ENCODE peak calls at places on chromosomes 4 and X, in six cellular contexts. M, K, Q, E, O and W are unnamed samples.

GRCh38 chr4:16253127-16253960 is 27.1 kb upstream of the TAPT1 start:
- DNase-seq in O (no peak), E (peak), M (no peak), K (no peak), Q (no peak), W (no peak)

GRCh38 chrX:51461053-51462050 is 35.0 kb downstream of the NUDT11 start:
- DNase-seq in K (peak), E (peak), Q (peak), M (no peak), O (no peak), W (peak)

GRCh38 chr4:164648151-164648848 is 105.6 kb upstream of the SMIM31 start:
- DNase-seq in M (no peak), E (no peak), K (no peak), O (no peak), Q (no peak), W (no peak)

GRCh38 chr4:4350909-4351308 is 36.0 kb upstream of the NSG1 start:
- DNase-seq in M (no peak), Q (no peak), K (no peak), E (no peak), O (no peak), W (no peak)

GRCh38 chr4:88457307-88458090 is 580 bp downstream of the HERC5 start:
- DNase-seq in K (no peak), O (no peak), E (no peak), M (no peak), Q (peak), W (peak)

GRCh38 chr4:145694929-145695328 is 15.0 kb downstream of the C4orf51 start:
- DNase-seq in Q (no peak), M (no peak), O (no peak), K (no peak), E (no peak), W (no peak)

GRCh38 chr4:185283723-185284122 is 74.3 kb downstream of the SNX25 start:
- DNase-seq in E (no peak), K (no peak), M (no peak), Q (no peak), O (no peak), W (no peak)

GRCh38 chr4:28799696-28800095 is 1920.5 kb upstream of the PCDH7 start:
- DNase-seq in M (no peak), E (no peak), O (no peak), K (no peak), Q (no peak), W (no peak)

GRCh38 chr4:42641696-42642095 is 15.2 kb downstream of the ATP8A1 start:
- DNase-seq in M (no peak), Q (no peak), O (no peak), K (no peak), E (no peak), W (no peak)

GRCh38 chr4:124931050-124931449 is 218.5 kb upstream of the ANKRD50 start:
- DNase-seq in M (no peak), E (no peak), Q (no peak), K (no peak), O (no peak), W (no peak)

GRCh38 chr4:72567036-72567435 is 2.0 kb downstream of the ADAMTS3 start:
- DNase-seq in E (no peak), M (no peak), O (no peak), Q (no peak), K (no peak), W (no peak)

GRCh38 chr4:161350946-161351345 is 812.9 kb downstream of the FSTL5 start:
- DNase-seq in E (no peak), Q (no peak), M (no peak), O (no peak), K (no peak), W (no peak)
- TF ChIP-seq CREB1 in E (no peak), Q (no peak), M (no peak), O (no peak), K (no peak), W (no peak)

GRCh38 chr4:54076673-54077072 is 12.3 kb upstream of the CHIC2 start:
- DNase-seq in K (no peak), Q (no peak), E (no peak), O (no peak), M (no peak), W (no peak)

GRCh38 chr4:54077812-54078211 is 13.4 kb upstream of the CHIC2 start:
- DNase-seq in M (no peak), E (no peak), Q (no peak), K (no peak), O (no peak), W (no peak)

DNA sequence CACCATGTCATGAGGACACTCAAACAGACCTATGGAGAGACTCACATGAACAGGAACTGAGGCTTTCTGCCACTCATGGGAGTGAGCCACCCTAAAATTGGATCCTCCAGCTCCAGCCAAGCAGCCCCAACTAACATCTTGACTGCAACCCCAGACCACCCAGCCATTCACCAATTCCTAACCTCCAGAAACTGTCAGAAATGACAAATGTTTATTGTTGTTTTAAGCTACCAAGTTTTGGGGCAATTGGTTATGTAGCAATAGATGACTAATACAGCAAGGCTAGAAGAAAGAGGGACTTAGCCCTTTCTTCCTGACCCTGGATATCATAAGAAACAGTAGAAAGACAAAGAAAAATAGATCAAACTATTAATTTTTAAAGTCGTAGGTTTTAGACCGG is 9.1 kb upstream of the CHIC2 start:
- DNase-seq in M (no peak), Q (no peak), K (no peak), O (no peak), E (no peak), W (no peak)
- TF ChIP-seq CREB1 in M (no peak), Q (no peak), K (no peak), O (no peak), E (no peak), W (no peak)

DNA sequence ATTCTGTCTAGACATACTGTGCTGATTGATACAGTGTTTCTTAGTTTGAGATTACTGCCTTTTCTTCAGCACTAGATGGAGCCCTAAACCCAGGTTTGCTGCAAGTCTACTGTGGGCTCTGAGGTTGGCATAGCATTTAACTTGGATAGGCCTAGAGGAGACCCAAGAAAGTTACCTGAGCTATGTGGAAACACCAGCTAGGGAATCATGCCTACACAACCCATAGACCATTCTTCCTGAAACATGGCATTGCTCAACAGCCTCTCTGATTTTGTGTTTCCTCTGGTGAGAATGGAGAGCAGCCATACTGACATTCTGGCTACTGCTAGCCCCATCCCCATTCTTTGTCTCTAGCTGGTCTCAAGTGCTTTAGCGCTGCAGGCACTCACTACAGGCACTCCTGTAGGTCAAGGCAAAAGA is 287.7 kb upstream of the PCDH18 start:
- DNase-seq in E (peak), K (peak), M (peak), Q (peak), O (peak), W (peak)
- TF ChIP-seq CREB1 in E (no peak), K (no peak), M (no peak), Q (no peak), O (no peak), W (no peak)

DNA sequence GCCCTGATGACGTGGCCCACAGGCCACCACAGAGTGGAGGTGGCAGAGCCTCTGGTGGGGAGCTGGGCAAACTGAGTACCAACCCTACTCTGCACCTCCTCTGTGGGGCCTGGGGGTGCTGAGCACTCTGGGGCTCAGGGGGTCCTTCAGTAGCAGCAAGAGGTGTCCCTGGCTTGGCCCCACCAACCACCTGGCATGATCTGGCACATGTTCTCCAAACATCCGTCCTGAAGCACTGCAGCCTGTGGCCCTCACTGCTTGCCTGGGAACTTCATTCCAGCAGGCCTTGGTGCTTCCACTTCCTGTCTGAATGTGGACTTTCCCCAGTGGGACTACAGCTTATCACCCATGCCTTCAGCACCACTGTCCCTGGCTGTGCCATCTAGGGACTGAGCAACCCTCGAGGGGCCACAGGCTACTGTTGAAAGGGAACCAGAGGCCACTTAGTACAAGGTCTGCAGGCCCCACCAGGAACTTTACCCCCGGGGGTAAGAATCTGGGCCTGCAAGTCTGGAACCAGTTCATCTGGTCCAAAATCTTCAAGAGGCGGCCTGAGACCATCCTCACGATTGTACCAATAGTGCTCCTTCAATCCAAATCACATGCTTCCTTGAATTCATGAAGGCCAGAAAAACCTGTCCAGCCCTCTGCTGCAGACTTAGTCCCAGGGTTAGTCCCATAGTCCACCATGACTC is 13.2 kb downstream of the TNIP2 start:
- DNase-seq in K (no peak), O (no peak), Q (no peak), M (no peak), E (no peak), W (no peak)
- TF ChIP-seq CREB1 in K (no peak), O (no peak), Q (no peak), M (no peak), E (no peak), W (no peak)

GRCh38 chrX:153517421-153517820 is at the start of gene ATP2B3:
- DNase-seq in M (no peak), K (no peak), O (no peak), Q (no peak), E (no peak), W (peak)
- TF ChIP-seq CREB1 in M (no peak), K (no peak), O (no peak), Q (no peak), E (no peak), W (no peak)

GRCh38 chrX:30015440-30015839 is 199.9 kb upstream of the MAGEB2 start:
- DNase-seq in Q (no peak), M (no peak), E (no peak), O (no peak), K (no peak), W (no peak)
- TF ChIP-seq CREB1 in Q (no peak), M (no peak), E (no peak), O (no peak), K (no peak), W (no peak)

GRCh38 chr4:17912011-17912410 is 101.2 kb downstream of the NCAPG start:
- DNase-seq in Q (no peak), O (no peak), K (no peak), M (no peak), E (no peak), W (no peak)
- TF ChIP-seq CREB1 in Q (no peak), O (no peak), K (no peak), M (no peak), E (no peak), W (no peak)

GRCh38 chrX:130084651-130085237 is 25.6 kb downstream of the ELF4 start:
- DNase-seq in M (no peak), O (peak), Q (no peak), E (no peak), K (peak), W (no peak)

GRCh38 chrX:130082244-130083106 is 27.8 kb downstream of the ELF4 start:
- DNase-seq in Q (no peak), O (no peak), M (no peak), E (no peak), K (peak), W (no peak)

GRCh38 chrX:130083107-130083490 is 27.2 kb downstream of the ELF4 start:
- DNase-seq in Q (peak), E (no peak), M (no peak), O (no peak), K (peak), W (peak)

GRCh38 chrX:130085551-130085986 is 24.7 kb downstream of the ELF4 start:
- DNase-seq in Q (no peak), K (no peak), E (no peak), M (no peak), O (no peak), W (no peak)

DNA sequence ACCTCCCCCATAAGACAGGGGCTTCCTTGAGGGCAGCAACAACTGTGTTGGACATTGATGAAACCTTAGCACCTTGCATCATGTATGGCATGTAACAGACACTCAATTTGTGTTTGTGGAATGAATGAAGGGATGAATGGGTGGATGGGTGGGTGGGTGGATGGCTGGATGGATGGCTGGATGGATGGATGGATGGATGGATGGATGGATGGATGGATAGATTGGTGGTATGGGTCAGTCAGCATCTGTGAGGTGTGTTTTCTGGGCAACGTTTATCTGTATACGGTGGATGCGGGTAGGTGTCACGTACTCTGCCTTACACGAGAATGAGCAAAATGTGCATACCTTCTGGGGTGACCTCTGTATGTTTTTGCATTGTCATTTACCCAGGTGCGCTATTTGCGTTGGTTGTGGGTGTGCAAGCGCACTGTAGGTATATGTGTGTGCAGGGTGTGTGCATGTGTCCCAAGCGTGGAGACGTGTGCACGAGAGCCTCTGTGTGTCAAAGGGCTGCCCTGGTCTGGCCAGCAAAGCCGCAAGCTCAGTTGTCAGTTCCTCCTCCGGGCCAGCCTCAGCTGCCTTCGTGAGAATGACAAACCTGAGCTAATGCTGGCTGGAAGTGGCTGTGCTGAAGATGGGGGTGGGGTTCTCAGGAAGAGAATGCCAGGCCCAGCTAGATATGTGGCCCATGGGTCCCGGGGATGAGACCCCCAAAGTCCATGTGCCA is 26.5 kb downstream of the ELF4 start:
- DNase-seq in K (no peak), Q (no peak), M (no peak), O (no peak), E (no peak), W (no peak)
- TF ChIP-seq CREB1 in K (no peak), Q (no peak), M (no peak), O (no peak), E (no peak), W (no peak)

DNA sequence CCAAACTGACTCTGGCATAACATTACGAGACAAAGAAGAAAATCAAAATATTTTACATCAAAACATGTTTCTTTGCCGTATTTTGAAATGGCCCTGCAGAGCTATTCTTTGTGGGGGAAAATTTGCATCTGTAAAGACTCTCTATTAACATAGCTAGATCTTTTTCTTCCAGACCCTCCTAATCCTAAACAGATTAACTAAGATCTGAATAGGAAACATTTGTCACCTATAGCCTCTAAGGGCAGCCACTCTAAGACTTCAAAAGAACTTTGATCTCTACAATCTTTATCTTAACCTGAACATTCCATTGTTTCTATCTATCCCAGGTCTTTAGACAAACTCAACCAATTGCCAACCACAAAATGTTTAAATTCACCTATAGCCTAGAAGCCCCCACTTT is 176.6 kb upstream of the CENPE start:
- DNase-seq in E (no peak), K (no peak), M (no peak), Q (no peak), O (no peak), W (peak)
- TF ChIP-seq CREB1 in E (no peak), K (no peak), M (no peak), Q (no peak), O (no peak), W (no peak)